ENCODE peak calls at places on chromosomes 6 and 20, in four cellular contexts. K is activated T-helper 1 cell treated with anti-CD3 and anti-CD28 coated beads, Interleukin-2, amount 50 U/mL, for 16 hours; P is IMR-90; G is SHP77. H is an unnamed sample.

GRCh38 chr20:32062776-32063170 is 10.7 kb downstream of the HCK start:
- DNase-seq in P (no peak), K (no peak), G (no peak), H (no peak)

GRCh38 chr6:154471609-154472362 is 38.7 kb downstream of the CNKSR3 start:
- DNase-seq in K (no peak), P (no peak), G (peak; percentile 81), H (no peak)

GRCh38 chr20:32229351-32229750 is 21.7 kb downstream of the POFUT1 start:
- DNase-seq in K (no peak), G (no peak), P (no peak), H (no peak)

GRCh38 chr6:104325341-104326172 is 534.2 kb downstream of the HACE1 start:
- DNase-seq in G (peak; percentile 3), K (no peak), P (no peak), H (no peak)

GRCh38 chr6:21804941-21805610 is 211.5 kb downstream of the SOX4 start:
- DNase-seq in K (no peak), G (no peak), P (peak; percentile 55), H (no peak)

GRCh38 chr6:27514906-27515495 is 42.1 kb upstream of the ZNF184 start:
- DNase-seq in G (no peak), K (no peak), P (no peak), H (no peak)

GRCh38 chr6:130600880-130601341 is 226.3 kb upstream of the SMLR1 start:
- DNase-seq in P (peak; percentile 85), K (no peak), G (no peak), H (no peak)

GRCh38 chr6:13500264-13500663 is 12.9 kb upstream of the GFOD1 start:
- DNase-seq in G (no peak), P (no peak), K (no peak), H (no peak)

GRCh38 chr6:74519172-74519571 is 686.7 kb downstream of the COL12A1 start:
- DNase-seq in K (no peak), P (peak; percentile 81), G (no peak), H (no peak)

GRCh38 chr6:40443842-40444241 is 143.3 kb downstream of the LRFN2 start:
- DNase-seq in K (no peak), G (no peak), P (no peak), H (no peak)

GRCh38 chr20:64104667-64105451 is 2.5 kb downstream of the NPBWR2 start:
- DNase-seq in P (no peak), K (no peak), G (no peak), H (peak; percentile 21)

GRCh38 chr20:49167811-49168507 is 20.2 kb downstream of the STAU1 start:
- DNase-seq in K (no peak), G (no peak), P (peak; percentile 31), H (no peak)

GRCh38 chr20:45345104-45345936 is 2.9 kb downstream of the SDC4 start:
- DNase-seq in G (no peak), P (no peak), K (no peak), H (no peak)

GRCh38 chr20:44208165-44208564 is 2.4 kb downstream of the OSER1 start:
- DNase-seq in G (no peak), K (no peak), P (no peak), H (no peak)

GRCh38 chr6:35500782-35501181 is 3.9 kb upstream of the TEAD3 start:
- DNase-seq in G (no peak), P (peak; percentile 76), K (no peak), H (no peak)

GRCh38 chr6:81562169-81562568 is 190.3 kb downstream of the TENT5A start:
- DNase-seq in G (peak; percentile 25), K (no peak), P (peak; percentile 89), H (no peak)